ENCODE peak calls at places on chromosome 19, in seven cellular contexts. R, L, A, N, D, O and S are unnamed samples.
A peak's percentile ranks its signal among the peaks of the same experiment; 100 is the strongest.

GRCh38 chr19:17079710-17080440 is 4.3 kb downstream of the MYO9B start:
- DNase-seq in R (peak; percentile 98), L (peak; percentile 90), A (peak; percentile 61), N (peak; percentile 99), D (peak; percentile 82), O (peak; percentile 94), S (peak; percentile 98)

GRCh38 chr19:16516923-16517610 is 20.9 kb downstream of the C19orf44 start:
- DNase-seq in R (no peak), L (peak; percentile 23), A (no peak), N (no peak), D (no peak), O (no peak), S (no peak)

GRCh38 chr19:20912973-20913372 is 10.1 kb upstream of the ZNF85 start:
- DNase-seq in R (no peak), L (no peak), A (no peak), N (peak; percentile 22), D (no peak), O (no peak), S (no peak)

GRCh38 chr19:2374808-2375207 is 14.7 kb downstream of the TMPRSS9 start:
- DNase-seq in R (no peak), L (no peak), A (no peak), N (no peak), D (no peak), O (no peak), S (no peak)

GRCh38 chr19:860481-861098 is 1.1 kb downstream of the CFD start:
- DNase-seq in R (peak; percentile 60), L (peak; percentile 50), A (peak; percentile 76), N (peak; percentile 77), D (no peak), O (no peak), S (peak; percentile 50)

GRCh38 chr19:1862424-1863307 is 713 bp downstream of the KLF16 start:
- DNase-seq in R (no peak), L (peak; percentile 58), A (no peak), N (peak; percentile 51), D (no peak), O (peak; percentile 79), S (no peak)

GRCh38 chr19:34507414-34508067 is 26.0 kb downstream of the WTIP start:
- DNase-seq in R (no peak), L (no peak), A (no peak), N (no peak), D (no peak), O (no peak), S (no peak)

GRCh38 chr19:48750351-48750750 is 2.1 kb downstream of the FUT1 start:
- DNase-seq in R (no peak), L (no peak), A (no peak), N (no peak), D (no peak), O (no peak), S (no peak)

GRCh38 chr19:46764817-46765291 is 18.6 kb upstream of the STRN4 start:
- DNase-seq in R (no peak), L (no peak), A (no peak), N (no peak), D (no peak), O (no peak), S (no peak)

GRCh38 chr19:15869109-15869555 is 28.7 kb downstream of the CYP4F2 start:
- DNase-seq in R (peak; percentile 20), L (peak; percentile 35), A (no peak), N (peak; percentile 93), D (no peak), O (no peak), S (peak; percentile 10)

GRCh38 chr19:3608750-3609322 is 2.2 kb upstream of the TBXA2R start:
- DNase-seq in R (peak; percentile 76), L (no peak), A (peak; percentile 58), N (no peak), D (no peak), O (no peak), S (no peak)

GRCh38 chr19:35903550-35904179 is 1.3 kb downstream of the HCST start:
- DNase-seq in R (peak; percentile 62), L (peak; percentile 96), A (peak; percentile 72), N (peak; percentile 48), D (no peak), O (no peak), S (peak; percentile 58)

GRCh38 chr19:53037101-53038097 is 7.1 kb upstream of the ERVV-2 start:
- DNase-seq in R (peak; percentile 82), L (no peak), A (peak; percentile 37), N (peak; percentile 73), D (no peak), O (no peak), S (peak; percentile 59)

GRCh38 chr19:46620716-46621115 is 4.2 kb downstream of the PTGIR start:
- DNase-seq in R (no peak), L (no peak), A (no peak), N (no peak), D (no peak), O (peak; percentile 90), S (peak; percentile 53)

GRCh38 chr19:3692141-3693029 is 7.9 kb downstream of the PIP5K1C start:
- DNase-seq in R (no peak), L (peak; percentile 19), A (no peak), N (no peak), D (no peak), O (no peak), S (no peak)

GRCh38 chr19:21603431-21604153 is 98.2 kb downstream of the ZNF429 start:
- DNase-seq in R (no peak), L (no peak), A (no peak), N (no peak), D (no peak), O (no peak), S (no peak)

GRCh38 chr19:18859676-18860301 is 28.0 kb downstream of the UPF1 start:
- DNase-seq in R (no peak), L (no peak), A (no peak), N (no peak), D (no peak), O (no peak), S (peak; percentile 35)

GRCh38 chr19:19653597-19654147 is 9.8 kb downstream of the ATP13A1 start:
- DNase-seq in R (no peak), L (no peak), A (no peak), N (no peak), D (no peak), O (no peak), S (no peak)

GRCh38 chr19:47111081-47111589 is 2.4 kb downstream of the ZC3H4 start:
- DNase-seq in R (peak; percentile 19), L (peak; percentile 60), A (no peak), N (no peak), D (no peak), O (no peak), S (no peak)

GRCh38 chr19:43524922-43525835 is 1.8 kb downstream of the ETHE1 start:
- DNase-seq in R (peak; percentile 37), L (no peak), A (peak; percentile 49), N (peak; percentile 90), D (peak; percentile 31), O (peak; percentile 81), S (peak; percentile 64)

GRCh38 chr19:58401825-58402433 is 6.5 kb downstream of the RNF225 start:
- DNase-seq in R (no peak), L (no peak), A (no peak), N (no peak), D (no peak), O (peak; percentile 72), S (no peak)
- TF ChIP-seq CTCF in R (no peak), L (no peak), A (no peak), N (no peak), D (no peak), O (no peak), S (no peak)

GRCh38 chr19:31352296-31352781 is 3.1 kb upstream of the TSHZ3 start:
- DNase-seq in R (no peak), L (no peak), A (no peak), N (no peak), D (no peak), O (no peak), S (no peak)
- H3K4me3 ChIP-seq in R (peak overlapping the region; percentile 8), L (no peak overlapping the region), A (peak overlapping the region; percentile 96), N (no peak overlapping the region), D (no peak overlapping the region), O (peak overlapping the region; percentile 84), S (peak overlapping the region; percentile 72)

GRCh38 chr19:29119582-29119981 is 93.4 kb downstream of the UQCRFS1 start:
- DNase-seq in R (no peak), L (no peak), A (no peak), N (no peak), D (no peak), O (no peak), S (no peak)
- TF ChIP-seq CTCF in R (no peak), L (no peak), A (peak; percentile 25), N (no peak), D (no peak), O (no peak), S (no peak)

GRCh38 chr19:45153339-45154063 is 7.3 kb downstream of the NKPD1 start:
- DNase-seq in R (peak; percentile 75), L (peak; percentile 41), A (peak; percentile 46), N (no peak), D (no peak), O (no peak), S (peak; percentile 33)

GRCh38 chr19:45150180-45150579 is 10.6 kb downstream of the NKPD1 start:
- DNase-seq in R (no peak), L (no peak), A (no peak), N (no peak), D (no peak), O (no peak), S (no peak)

GRCh38 chr19:45150731-45151725 is 9.8 kb downstream of the NKPD1 start:
- DNase-seq in R (no peak), L (no peak), A (no peak), N (peak; percentile 84), D (no peak), O (no peak), S (no peak)

GRCh38 chr19:45152504-45153338 is 8.1 kb downstream of the NKPD1 start:
- DNase-seq in R (peak; percentile 78), L (no peak), A (peak; percentile 49), N (peak; percentile 48), D (no peak), O (no peak), S (peak; percentile 54)

DNA sequence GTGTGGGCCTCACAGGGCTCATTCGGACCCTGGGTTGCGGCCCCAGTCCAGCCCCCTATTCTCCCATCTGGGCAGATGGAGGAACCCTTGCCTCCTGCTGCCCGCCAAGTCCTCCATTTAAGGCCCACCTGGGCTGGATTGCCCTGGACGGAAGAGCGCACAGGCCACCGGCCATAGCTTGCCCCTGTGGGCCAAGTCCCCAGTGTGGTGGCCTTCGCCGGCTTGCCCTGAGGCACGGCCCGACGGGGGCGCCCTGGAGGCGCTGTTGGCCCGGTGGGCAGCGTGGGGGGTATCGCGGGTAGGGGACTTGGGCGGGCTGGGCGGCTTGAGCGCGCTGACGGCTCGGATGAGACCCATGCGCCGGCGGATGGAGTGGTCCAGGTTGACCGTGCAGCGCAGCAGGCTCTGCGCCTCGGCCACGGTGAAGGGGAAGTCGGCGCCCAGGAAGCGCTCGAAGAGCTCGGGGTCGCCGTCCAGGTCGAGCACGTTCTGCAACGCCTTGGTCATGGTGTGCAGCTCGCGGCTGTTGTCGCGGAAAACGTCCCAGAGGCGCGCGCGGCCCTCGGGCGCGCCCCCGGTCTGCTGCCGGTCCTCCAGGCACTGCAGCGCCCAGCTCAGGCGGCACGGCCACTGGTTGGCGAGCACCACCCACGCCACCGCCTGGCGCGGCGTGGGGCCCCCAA is 8.8 kb downstream of the NKPD1 start:
- DNase-seq in R (no peak), L (no peak), A (no peak), N (no peak), D (no peak), O (no peak), S (no peak)
- H3K4me3 ChIP-seq in R (no peak overlapping the region), L (no peak overlapping the region), A (peak overlapping the region; percentile 62), N (no peak overlapping the region), D (peak overlapping the region; percentile 60), O (peak overlapping the region; percentile 62), S (no peak overlapping the region)

GRCh38 chr19:32345261-32346207 is at the start of gene ZNF507:
- DNase-seq in R (peak; percentile 69), L (peak; percentile 88), A (peak; percentile 83), N (peak; percentile 69), D (peak; percentile 38), O (peak; percentile 84), S (peak; percentile 70)
- TF ChIP-seq CTCF in R (no peak), L (peak; percentile 28), A (peak; percentile 9), N (no peak), D (no peak), O (no peak), S (no peak)